ENCODE peak calls at places on chromosomes 6 and 20, in five cellular contexts. J, Q, P, X and E are unnamed samples.

GRCh38 chr6:48736486-48737206 is 625.6 kb upstream of the PTCHD4 start:
- DNase-seq in J (no peak), P (no peak), X (no peak), Q (no peak), E (no peak)

GRCh38 chr6:23981923-23982322 is 144.1 kb upstream of the NRSN1 start:
- DNase-seq in X (no peak), J (no peak), P (no peak), Q (no peak), E (no peak)

GRCh38 chr6:97316982-97317381 is 34.0 kb upstream of the MMS22L start:
- DNase-seq in J (no peak), X (no peak), P (no peak), Q (no peak), E (no peak)

GRCh38 chr20:63083831-63084562 is 77.2 kb upstream of the BHLHE23 start:
- DNase-seq in X (peak), Q (no peak), P (no peak), J (no peak), E (no peak)

GRCh38 chr20:56504373-56505005 is 20.1 kb upstream of the FAM209A start:
- DNase-seq in X (no peak), Q (no peak), P (peak), J (no peak), E (no peak)

GRCh38 chr20:1885940-1886693 is 9.1 kb upstream of the SIRPA start:
- DNase-seq in X (peak), P (no peak), Q (no peak), J (no peak), E (no peak)

GRCh38 chr6:2531426-2532208 is 219.1 kb downstream of the MYLK4 start:
- DNase-seq in X (no peak), P (no peak), J (no peak), Q (no peak), E (no peak)

GRCh38 chr6:121961726-121962125 is 437.7 kb upstream of the HSF2 start:
- DNase-seq in J (no peak), Q (no peak), X (no peak), P (no peak), E (no peak)

GRCh38 chr6:50845499-50846108 is 26.9 kb downstream of the TFAP2B start:
- DNase-seq in Q (no peak), P (peak), J (no peak), X (no peak), E (no peak)

GRCh38 chr20:34011275-34011674 is 17.6 kb downstream of the RALY start:
- DNase-seq in X (no peak), J (no peak), P (no peak), Q (no peak), E (no peak)

GRCh38 chr20:16025084-16025483 is 548.2 kb downstream of the KIF16B start:
- DNase-seq in J (no peak), X (no peak), Q (no peak), P (no peak), E (no peak)

GRCh38 chr20:16030253-16030652 is 543.0 kb downstream of the KIF16B start:
- DNase-seq in P (no peak), J (no peak), Q (no peak), X (no peak), E (no peak)

GRCh38 chr20:16027710-16028109 is 545.5 kb downstream of the KIF16B start:
- DNase-seq in J (no peak), P (no peak), Q (no peak), X (no peak), E (no peak)

DNA sequence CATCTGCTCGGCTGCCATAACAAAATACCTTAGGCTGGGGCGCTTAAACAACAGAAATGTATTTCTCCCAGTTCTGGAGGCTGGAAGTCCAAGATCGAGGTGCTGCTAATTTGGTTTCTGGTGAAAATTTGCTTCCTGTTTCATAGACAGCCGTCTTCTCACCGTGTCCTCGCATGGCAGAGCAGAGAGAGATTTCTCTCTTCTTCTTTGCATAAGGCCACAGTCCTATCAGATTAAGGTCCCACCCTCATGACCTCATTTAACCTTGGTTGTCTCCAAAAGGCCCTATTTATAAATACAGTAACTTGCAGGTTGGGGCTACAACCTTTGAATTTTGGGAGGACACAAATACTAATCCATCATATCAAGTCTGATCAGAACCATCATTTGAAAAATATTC is 544.3 kb downstream of the KIF16B start:
- DNase-seq in Q (no peak), X (no peak), P (no peak), J (no peak), E (no peak)
- H3K27ac ChIP-seq in Q (no peak), X (no peak), P (no peak), J (no peak), E (no peak)

GRCh38 chr20:52033313-52033712 is 158.3 kb downstream of the ZFP64 start:
- DNase-seq in X (no peak), P (no peak), J (no peak), Q (no peak), E (no peak)
- H3K27ac ChIP-seq in X (no peak), P (no peak), J (no peak), Q (no peak), E (no peak)

GRCh38 chr20:44976698-44977097 is 10.4 kb downstream of the STK4 start:
- DNase-seq in J (no peak), P (no peak), Q (no peak), X (no peak), E (no peak)
- H3K27ac ChIP-seq in J (no peak), P (no peak), Q (peak), X (peak), E (no peak)

GRCh38 chr6:53058388-53058890 is 6.8 kb upstream of the FBXO9 start:
- DNase-seq in Q (no peak), P (no peak), X (no peak), J (no peak), E (no peak)
- H3K27ac ChIP-seq in Q (no peak), P (no peak), X (no peak), J (no peak), E (no peak)